ENCODE peak calls at places on chromosomes 4 and X, in seven cellular contexts. M is activated CD4-positive, alpha-beta T cell treated with anti-CD3 and anti-CD28 coated beads, Interleukin-2, amount 50 U/mL, for 4 hours; S is non-pigmented ciliary epithelial cell; X is smooth muscle cell of the brain vasculature; Y is frontal cortex; C is left lung; Z is NCI-H1436 treated with DMSO at 0.1 percent for 48 hours. F is an unnamed sample.

GRCh38 chrX:154351183-154352011 is 23.0 kb downstream of the FLNA start:
- DNase-seq in M (no peak), S (no peak), X (no peak), Y (no peak), C (no peak), Z (no peak), F (no peak)

GRCh38 chr4:142005519-142005918 is 369.1 kb downstream of the IL15 start:
- DNase-seq in M (no peak), S (no peak), X (no peak), Y (no peak), C (no peak), Z (no peak), F (no peak)

GRCh38 chrX:37349131-37350033 is at the start of gene PRRG1:
- DNase-seq in M (no peak), S (no peak), X (peak), Y (peak), C (peak), Z (no peak), F (peak)

GRCh38 chr4:16626945-16627344 is 271.5 kb downstream of the LDB2 start:
- DNase-seq in M (no peak), S (peak), X (no peak), Y (peak), C (no peak), Z (no peak), F (no peak)

GRCh38 chrX:38968344-38968743 is 167.1 kb downstream of the MID1IP1 start:
- DNase-seq in M (no peak), S (no peak), X (no peak), Y (no peak), C (no peak), Z (no peak), F (no peak)

GRCh38 chr4:55736605-55737183 is 82.9 kb upstream of the EXOC1L start:
- DNase-seq in M (no peak), S (no peak), X (no peak), Y (no peak), C (no peak), Z (no peak), F (peak)

GRCh38 chr4:141711211-141711610 is 74.8 kb downstream of the IL15 start:
- DNase-seq in M (no peak), S (no peak), X (no peak), Y (no peak), C (no peak), Z (no peak), F (no peak)

GRCh38 chr4:139522457-139522856 is 33.6 kb downstream of the SETD7 start:
- DNase-seq in M (no peak), S (no peak), X (no peak), Y (no peak), C (no peak), Z (no peak), F (no peak)

GRCh38 chrX:13863326-13863725 is 46.4 kb upstream of the GPM6B start:
- DNase-seq in M (no peak), S (no peak), X (no peak), Y (no peak), C (no peak), Z (no peak), F (no peak)

GRCh38 chrX:68997911-68998310 is 167.3 kb downstream of the PJA1 start:
- DNase-seq in M (no peak), S (no peak), X (no peak), Y (no peak), C (no peak), Z (no peak), F (no peak)

GRCh38 chr4:176034936-176035335 is 30.7 kb upstream of the WDR17 start:
- DNase-seq in M (no peak), S (no peak), X (no peak), Y (no peak), C (no peak), Z (no peak), F (no peak)

GRCh38 chrX:1928805-1929204 is 313.9 kb downstream of the ASMT start:
- DNase-seq in M (no peak), S (no peak), X (no peak), Y (no peak), C (no peak), Z (no peak), F (no peak)

GRCh38 chr4:656651-657337 is 17.3 kb downstream of the ATP5ME start:
- DNase-seq in M (no peak), S (no peak), X (no peak), Y (no peak), C (no peak), Z (no peak), F (no peak)

GRCh38 chrX:15674514-15674898 is 9.9 kb upstream of the CLTRN start:
- DNase-seq in M (no peak), S (no peak), X (peak), Y (peak), C (peak), Z (peak), F (no peak)

GRCh38 chr4:128315756-128316520 is 28.3 kb upstream of the PGRMC2 start:
- DNase-seq in M (no peak), S (no peak), X (no peak), Y (no peak), C (no peak), Z (no peak), F (no peak)

GRCh38 chrX:54193085-54193484 is 10.0 kb upstream of the FAM120C start:
- DNase-seq in M (no peak), S (no peak), X (no peak), Y (no peak), C (no peak), Z (no peak), F (no peak)

GRCh38 chr4:90215286-90215685 is 88.1 kb downstream of the CCSER1 start:
- DNase-seq in M (no peak), S (no peak), X (no peak), Y (no peak), C (no peak), Z (no peak), F (no peak)

GRCh38 chr4:55553442-55553841 is 6.7 kb upstream of the CLOCK start:
- DNase-seq in M (no peak), S (no peak), X (no peak), Y (no peak), C (peak), Z (no peak), F (no peak)

F was measured in NCI-H1694 treated with DMSO at 0.1 percent for 48 hours.